ENCODE peak calls at places on chromosome 22, in seven cellular contexts. One of them, this sample, is unnamed.

GRCh38 chr22:35230839-35231584 is 26.3 kb upstream of the HMGXB4 start:
- DNase-seq in HCT116: peak; percentile 50
- DNase-seq in K562: no peak
- DNase-seq in H1: no peak
- DNase-seq in SK-N-SH: peak; percentile 7
- DNase-seq in GM12878: no peak
- DNase-seq in HepG2: peak; percentile 51
- DNase-seq in this sample: peak; percentile 27

GRCh38 chr22:43094085-43094484 is 4.9 kb upstream of the TTLL1 start:
- DNase-seq in HepG2: peak; percentile 78
- DNase-seq in SK-N-SH: no peak
- DNase-seq in HCT116: no peak
- DNase-seq in GM12878: no peak
- DNase-seq in H1: no peak
- DNase-seq in K562: no peak
- DNase-seq in this sample: no peak

GRCh38 chr22:28379075-28379806 is 300.4 kb downstream of the TTC28 start:
- DNase-seq in H1: no peak
- DNase-seq in K562: no peak
- DNase-seq in GM12878: no peak
- DNase-seq in SK-N-SH: no peak
- DNase-seq in HepG2: peak; percentile 7
- DNase-seq in HCT116: no peak
- DNase-seq in this sample: no peak

GRCh38 chr22:40276877-40277823 is 69.2 kb upstream of the ADSL start:
- DNase-seq in K562: no peak
- DNase-seq in H1: no peak
- DNase-seq in HCT116: no peak
- DNase-seq in GM12878: no peak
- DNase-seq in HepG2: no peak
- DNase-seq in SK-N-SH: no peak
- DNase-seq in this sample: no peak

GRCh38 chr22:19419464-19420178 is 11.9 kb downstream of the HIRA start:
- DNase-seq in K562: peak; percentile 87
- DNase-seq in HepG2: no peak
- DNase-seq in SK-N-SH: no peak
- DNase-seq in H1: no peak
- DNase-seq in GM12878: peak; percentile 55
- DNase-seq in HCT116: no peak
- DNase-seq in this sample: no peak

GRCh38 chr22:42691440-42691839 is 29.2 kb downstream of the A4GALT start:
- DNase-seq in HCT116: no peak
- DNase-seq in SK-N-SH: no peak
- DNase-seq in GM12878: no peak
- DNase-seq in K562: no peak
- DNase-seq in H1: no peak
- DNase-seq in HepG2: no peak
- DNase-seq in this sample: no peak

GRCh38 chr22:31083923-31084810 is 3.0 kb downstream of the SMTN start:
- DNase-seq in GM12878: no peak
- DNase-seq in HepG2: no peak
- DNase-seq in H1: no peak
- DNase-seq in SK-N-SH: peak; percentile 60
- DNase-seq in HCT116: no peak
- DNase-seq in K562: no peak
- DNase-seq in this sample: peak; percentile 2

GRCh38 chr22:27576815-27577564 is 224.6 kb downstream of the MN1 start:
- DNase-seq in K562: no peak
- DNase-seq in H1: no peak
- DNase-seq in SK-N-SH: no peak
- DNase-seq in HCT116: no peak
- DNase-seq in HepG2: no peak
- DNase-seq in GM12878: no peak
- DNase-seq in this sample: no peak

GRCh38 chr22:20011993-20012740 is 4.5 kb downstream of the ARVCF start:
- DNase-seq in HepG2: no peak
- DNase-seq in K562: no peak
- DNase-seq in H1: no peak
- DNase-seq in HCT116: no peak
- DNase-seq in SK-N-SH: no peak
- DNase-seq in GM12878: no peak
- DNase-seq in this sample: no peak

GRCh38 chr22:22836635-22837034 is 51.0 kb upstream of the IGLL5 start:
- DNase-seq in GM12878: no peak
- DNase-seq in K562: no peak
- DNase-seq in HepG2: no peak
- DNase-seq in H1: no peak
- DNase-seq in SK-N-SH: no peak
- DNase-seq in HCT116: no peak
- DNase-seq in this sample: no peak

GRCh38 chr22:24319451-24319850 is 48.8 kb downstream of the SPECC1L start:
- DNase-seq in K562: no peak
- DNase-seq in HCT116: no peak
- DNase-seq in SK-N-SH: no peak
- DNase-seq in H1: no peak
- DNase-seq in HepG2: no peak
- DNase-seq in GM12878: no peak
- DNase-seq in this sample: no peak

GRCh38 chr22:37571258-37571991 is 8.5 kb downstream of the LGALS2 start:
- DNase-seq in HCT116: peak; percentile 63
- DNase-seq in GM12878: no peak
- DNase-seq in H1: no peak
- DNase-seq in HepG2: no peak
- DNase-seq in K562: no peak
- DNase-seq in SK-N-SH: peak; percentile 38
- DNase-seq in this sample: no peak

GRCh38 chr22:33188316-33188715 is 130.1 kb upstream of the SYN3 start:
- DNase-seq in HepG2: no peak
- DNase-seq in SK-N-SH: no peak
- DNase-seq in GM12878: no peak
- DNase-seq in HCT116: no peak
- DNase-seq in K562: no peak
- DNase-seq in H1: no peak
- DNase-seq in this sample: no peak

GRCh38 chr22:33605686-33606085 is 314.6 kb downstream of the LARGE1 start:
- DNase-seq in SK-N-SH: no peak
- DNase-seq in H1: no peak
- DNase-seq in HepG2: no peak
- DNase-seq in K562: no peak
- DNase-seq in HCT116: no peak
- DNase-seq in GM12878: no peak
- DNase-seq in this sample: no peak

DNA sequence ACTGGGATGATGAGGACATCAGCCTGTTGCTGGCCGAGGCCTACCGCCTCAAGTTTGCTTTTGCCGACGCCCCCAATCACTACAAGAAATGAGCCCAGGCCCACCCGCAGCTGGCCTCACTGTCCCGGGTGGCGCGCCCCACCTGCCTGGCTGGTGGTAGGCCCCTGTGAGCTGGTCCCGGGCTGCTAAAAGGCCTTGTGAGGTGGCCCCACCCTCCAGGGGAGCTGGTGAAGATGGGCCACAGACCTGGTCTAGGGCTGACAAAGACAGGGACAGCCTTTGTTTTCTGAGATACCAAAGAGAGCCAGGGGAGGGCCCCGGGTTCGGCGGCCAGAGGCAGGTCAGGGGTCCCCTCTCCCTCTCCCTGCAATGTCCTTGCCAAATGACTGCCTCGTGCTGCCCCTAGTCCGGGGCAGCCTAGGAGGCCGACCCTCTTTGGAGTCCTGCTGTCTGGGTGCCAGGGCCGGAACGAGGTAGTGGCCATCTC is 411.1 kb downstream of the TBC1D22A start:
- DNase-seq in SK-N-SH: no peak
- DNase-seq in H1: no peak
- DNase-seq in HCT116: no peak
- DNase-seq in GM12878: no peak
- DNase-seq in HepG2: no peak
- DNase-seq in K562: no peak
- DNase-seq in this sample: no peak
- TF ChIP-seq JUND in SK-N-SH: no peak
- TF ChIP-seq JUND in H1: no peak
- TF ChIP-seq JUND in HCT116: no peak
- TF ChIP-seq JUND in GM12878: no peak
- TF ChIP-seq JUND in HepG2: no peak
- TF ChIP-seq JUND in K562: no peak
- TF ChIP-seq JUND in this sample: no peak

GRCh38 chr22:46267431-46268279 is at the start of gene TTC38:
- DNase-seq in HepG2: peak; percentile 90
- DNase-seq in HCT116: peak; percentile 75
- DNase-seq in SK-N-SH: peak; percentile 99
- DNase-seq in GM12878: no peak
- DNase-seq in K562: peak; percentile 91
- DNase-seq in H1: peak; percentile 82
- DNase-seq in this sample: peak; percentile 93
- TF ChIP-seq JUND in HepG2: peak; percentile 34
- TF ChIP-seq JUND in HCT116: no peak
- TF ChIP-seq JUND in SK-N-SH: no peak
- TF ChIP-seq JUND in GM12878: no peak
- TF ChIP-seq JUND in K562: no peak
- TF ChIP-seq JUND in H1: no peak
- TF ChIP-seq JUND in this sample: no peak

GRCh38 chr22:21450320-21450831 is 16.8 kb upstream of the TMEM191C start:
- DNase-seq in H1: peak; percentile 59
- DNase-seq in HepG2: no peak
- DNase-seq in SK-N-SH: peak; percentile 44
- DNase-seq in K562: no peak
- DNase-seq in HCT116: no peak
- DNase-seq in GM12878: no peak
- DNase-seq in this sample: no peak

GRCh38 chr22:21448627-21449416 is 18.4 kb upstream of the TMEM191C start:
- DNase-seq in SK-N-SH: no peak
- DNase-seq in HepG2: no peak
- DNase-seq in H1: no peak
- DNase-seq in HCT116: no peak
- DNase-seq in GM12878: no peak
- DNase-seq in K562: no peak
- DNase-seq in this sample: no peak

GRCh38 chr22:21449531-21450319 is 17.5 kb upstream of the TMEM191C start:
- DNase-seq in SK-N-SH: no peak
- DNase-seq in GM12878: no peak
- DNase-seq in H1: peak; percentile 41
- DNase-seq in HCT116: no peak
- DNase-seq in HepG2: no peak
- DNase-seq in K562: no peak
- DNase-seq in this sample: no peak

GRCh38 chr22:21450858-21451331 is 16.3 kb upstream of the TMEM191C start:
- DNase-seq in K562: no peak
- DNase-seq in HCT116: no peak
- DNase-seq in HepG2: no peak
- DNase-seq in SK-N-SH: no peak
- DNase-seq in H1: no peak
- DNase-seq in GM12878: no peak
- DNase-seq in this sample: no peak

GRCh38 chr22:21451545-21452520 is 15.4 kb upstream of the TMEM191C start:
- DNase-seq in K562: no peak
- DNase-seq in HCT116: no peak
- DNase-seq in GM12878: no peak
- DNase-seq in SK-N-SH: no peak
- DNase-seq in HepG2: no peak
- DNase-seq in H1: peak; percentile 39
- DNase-seq in this sample: no peak
- TF ChIP-seq JUND in K562: no peak
- TF ChIP-seq JUND in HCT116: no peak
- TF ChIP-seq JUND in GM12878: no peak
- TF ChIP-seq JUND in SK-N-SH: no peak
- TF ChIP-seq JUND in HepG2: no peak
- TF ChIP-seq JUND in H1: no peak
- TF ChIP-seq JUND in this sample: no peak

GRCh38 chr22:49405590-49405989 is 422.1 kb downstream of the BRD1 start:
- DNase-seq in HepG2: no peak
- DNase-seq in K562: no peak
- DNase-seq in HCT116: no peak
- DNase-seq in GM12878: no peak
- DNase-seq in H1: no peak
- DNase-seq in SK-N-SH: no peak
- DNase-seq in this sample: no peak

GRCh38 chr22:49404020-49404419 is 423.7 kb downstream of the BRD1 start:
- DNase-seq in GM12878: no peak
- DNase-seq in K562: no peak
- DNase-seq in H1: no peak
- DNase-seq in HCT116: no peak
- DNase-seq in HepG2: no peak
- DNase-seq in SK-N-SH: no peak
- DNase-seq in this sample: no peak

GRCh38 chr22:49406047-49406650 is 421.5 kb downstream of the BRD1 start:
- DNase-seq in H1: no peak
- DNase-seq in HCT116: no peak
- DNase-seq in K562: no peak
- DNase-seq in GM12878: no peak
- DNase-seq in HepG2: no peak
- DNase-seq in SK-N-SH: no peak
- DNase-seq in this sample: no peak

GRCh38 chr22:49403102-49403501 is 424.6 kb downstream of the BRD1 start:
- DNase-seq in SK-N-SH: no peak
- DNase-seq in HCT116: no peak
- DNase-seq in H1: no peak
- DNase-seq in HepG2: no peak
- DNase-seq in GM12878: no peak
- DNase-seq in K562: no peak
- DNase-seq in this sample: no peak

GRCh38 chr22:49404576-49405199 is 423.0 kb downstream of the BRD1 start:
- DNase-seq in SK-N-SH: no peak
- DNase-seq in H1: no peak
- DNase-seq in K562: no peak
- DNase-seq in HepG2: no peak
- DNase-seq in HCT116: no peak
- DNase-seq in GM12878: no peak
- DNase-seq in this sample: no peak
- TF ChIP-seq JUND in SK-N-SH: no peak
- TF ChIP-seq JUND in H1: no peak
- TF ChIP-seq JUND in K562: no peak
- TF ChIP-seq JUND in HepG2: no peak
- TF ChIP-seq JUND in HCT116: no peak
- TF ChIP-seq JUND in GM12878: no peak
- TF ChIP-seq JUND in this sample: no peak

GRCh38 chr22:38824587-38824986 is 19.2 kb downstream of the NPTXR start:
- DNase-seq in HCT116: no peak
- DNase-seq in SK-N-SH: no peak
- DNase-seq in H1: peak; percentile 88
- DNase-seq in K562: peak; percentile 63
- DNase-seq in GM12878: no peak
- DNase-seq in HepG2: peak; percentile 73
- DNase-seq in this sample: peak; percentile 84

GRCh38 chr22:38827510-38827909 is 16.3 kb downstream of the NPTXR start:
- DNase-seq in K562: no peak
- DNase-seq in H1: no peak
- DNase-seq in HepG2: no peak
- DNase-seq in HCT116: no peak
- DNase-seq in GM12878: no peak
- DNase-seq in SK-N-SH: no peak
- DNase-seq in this sample: no peak

GRCh38 chr22:38828191-38828590 is 15.6 kb downstream of the NPTXR start:
- DNase-seq in H1: no peak
- DNase-seq in GM12878: no peak
- DNase-seq in HepG2: no peak
- DNase-seq in HCT116: no peak
- DNase-seq in K562: no peak
- DNase-seq in SK-N-SH: no peak
- DNase-seq in this sample: no peak

GRCh38 chr22:38826801-38827200 is 17.0 kb downstream of the NPTXR start:
- DNase-seq in H1: no peak
- DNase-seq in K562: no peak
- DNase-seq in SK-N-SH: no peak
- DNase-seq in GM12878: no peak
- DNase-seq in HepG2: no peak
- DNase-seq in HCT116: no peak
- DNase-seq in this sample: no peak

GRCh38 chr22:38826386-38826785 is 17.4 kb downstream of the NPTXR start:
- DNase-seq in HepG2: no peak
- DNase-seq in H1: no peak
- DNase-seq in GM12878: no peak
- DNase-seq in SK-N-SH: no peak
- DNase-seq in HCT116: no peak
- DNase-seq in K562: no peak
- DNase-seq in this sample: no peak
- TF ChIP-seq JUND in HepG2: no peak
- TF ChIP-seq JUND in H1: no peak
- TF ChIP-seq JUND in GM12878: no peak
- TF ChIP-seq JUND in SK-N-SH: no peak
- TF ChIP-seq JUND in HCT116: no peak
- TF ChIP-seq JUND in K562: no peak
- TF ChIP-seq JUND in this sample: no peak

This sample was measured in T47D.